ENCODE peak calls at places on chromosome 4, in seven cellular contexts. F is tibial nerve, U is prostate gland, R is hepatocyte, E is cardiac muscle cell, S is upper lobe of right lung, Y is GM12878. L is an unnamed sample.
A peak's percentile ranks its signal among the peaks of the same experiment; 100 is the strongest.

GRCh38 chr4:108342325-108342986 is 173.7 kb upstream of the LEF1 start:
- DNase-seq in E (no peak), F (no peak), U (no peak), R (no peak), Y (no peak), S (no peak), L (no peak)

GRCh38 chr4:3177905-3178304 is 71.1 kb upstream of the MSANTD1 start:
- DNase-seq in S (no peak), U (no peak), F (no peak), Y (no peak), R (no peak), E (no peak), L (no peak)

GRCh38 chr4:144575181-144575580 is 70.8 kb upstream of the HHIP start:
- DNase-seq in E (peak; percentile 36), Y (no peak), R (peak; percentile 15), F (no peak), U (no peak), S (no peak), L (no peak)

GRCh38 chr4:78610546-78611214 is 59.1 kb downstream of the ANXA3 start:
- DNase-seq in Y (no peak), U (no peak), F (no peak), R (no peak), S (no peak), E (no peak), L (no peak)

GRCh38 chr4:2135083-2135482 is 76.0 kb downstream of the NAT8L start:
- DNase-seq in R (peak; percentile 33), S (no peak), U (no peak), E (peak; percentile 11), F (no peak), Y (no peak), L (no peak)

GRCh38 chr4:13584481-13584880 is 40.2 kb upstream of the NKX3-2 start:
- DNase-seq in S (no peak), Y (no peak), F (no peak), R (no peak), U (no peak), E (no peak), L (no peak)

GRCh38 chr4:107444-108429 is 16.6 kb upstream of the ZNF718 start:
- DNase-seq in S (no peak), Y (no peak), E (peak; percentile 16), U (no peak), F (no peak), R (peak; percentile 2), L (no peak)

GRCh38 chr4:48194986-48195773 is 61.1 kb upstream of the TXK start:
- DNase-seq in Y (no peak), S (no peak), R (no peak), F (no peak), U (no peak), E (no peak), L (no peak)

GRCh38 chr4:48905363-48906015 is 1.1 kb downstream of the OCIAD2 start:
- DNase-seq in F (no peak), Y (no peak), U (no peak), S (no peak), R (peak; percentile 71), E (no peak), L (peak; percentile 41)

GRCh38 chr4:7025040-7025602 is 18.1 kb upstream of the TADA2B start:
- DNase-seq in S (no peak), R (no peak), F (no peak), E (no peak), Y (no peak), U (no peak), L (no peak)
- H3K36me3 ChIP-seq in S (peaks cover 51% of the 10 kb centered on the region), R (no peaks in the 10 kb centered on the region), F (peaks cover 88% of the 10 kb centered on the region), E (peaks cover 9% of the 10 kb centered on the region), Y (peaks cover 2% of the 10 kb centered on the region), U (peaks cover under 1% of the 10 kb centered on the region), L (peaks cover 4% of the 10 kb centered on the region)

GRCh38 chr4:76703676-76704075 is 194.3 kb downstream of the SOWAHB start:
- DNase-seq in F (no peak), Y (no peak), E (no peak), U (no peak), S (no peak), R (no peak), L (no peak)
- H3K4me3 ChIP-seq in F (no peak overlapping the region), Y (no peak overlapping the region), E (no peak overlapping the region), U (no peak overlapping the region), S (no peak overlapping the region), R (no peak overlapping the region), L (no peak overlapping the region)

GRCh38 chr4:70687821-70688794 is at the start of gene UTP3:
- DNase-seq in F (peak; percentile 93), S (peak; percentile 97), Y (peak; percentile 95), E (peak; percentile 96), U (peak; percentile 95), R (peak; percentile 98), L (peak; percentile 93)
- TF ChIP-seq CTCF in F (peak; percentile 94), S (peak; percentile 97), Y (peak; percentile 94), E (peak; percentile 95), U (peak; percentile 97), R (peak; percentile 98), L (peak; percentile 95)

DNA sequence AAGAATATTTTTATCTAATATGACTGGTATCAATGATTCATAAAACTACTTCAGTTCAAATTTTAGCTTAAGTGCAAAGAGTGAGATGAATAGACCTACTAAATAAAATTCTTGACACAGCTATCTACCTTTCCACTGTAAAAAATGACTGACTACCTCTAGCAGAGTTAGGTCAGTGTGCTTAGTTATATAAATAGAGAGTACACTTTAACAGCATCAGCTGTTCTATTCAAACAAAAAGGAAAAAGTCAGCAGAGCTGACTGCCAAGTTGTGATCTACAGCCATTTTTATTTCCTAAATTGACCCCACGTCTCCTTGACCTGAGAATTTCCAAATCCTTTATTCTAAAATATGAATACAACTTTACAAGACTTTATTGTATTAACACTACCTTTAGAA is 262.4 kb downstream of the CAMK2D start:
- DNase-seq in R (no peak), Y (no peak), E (no peak), S (no peak), F (no peak), U (no peak), L (no peak)
- H3K36me3 ChIP-seq in R (no peaks in the 10 kb centered on the region), Y (peaks cover 11% of the 10 kb centered on the region), E (peaks cover 2% of the 10 kb centered on the region), S (peaks cover 5% of the 10 kb centered on the region), F (peaks cover 30% of the 10 kb centered on the region), U (no peaks in the 10 kb centered on the region), L (peaks cover 1% of the 10 kb centered on the region)

DNA sequence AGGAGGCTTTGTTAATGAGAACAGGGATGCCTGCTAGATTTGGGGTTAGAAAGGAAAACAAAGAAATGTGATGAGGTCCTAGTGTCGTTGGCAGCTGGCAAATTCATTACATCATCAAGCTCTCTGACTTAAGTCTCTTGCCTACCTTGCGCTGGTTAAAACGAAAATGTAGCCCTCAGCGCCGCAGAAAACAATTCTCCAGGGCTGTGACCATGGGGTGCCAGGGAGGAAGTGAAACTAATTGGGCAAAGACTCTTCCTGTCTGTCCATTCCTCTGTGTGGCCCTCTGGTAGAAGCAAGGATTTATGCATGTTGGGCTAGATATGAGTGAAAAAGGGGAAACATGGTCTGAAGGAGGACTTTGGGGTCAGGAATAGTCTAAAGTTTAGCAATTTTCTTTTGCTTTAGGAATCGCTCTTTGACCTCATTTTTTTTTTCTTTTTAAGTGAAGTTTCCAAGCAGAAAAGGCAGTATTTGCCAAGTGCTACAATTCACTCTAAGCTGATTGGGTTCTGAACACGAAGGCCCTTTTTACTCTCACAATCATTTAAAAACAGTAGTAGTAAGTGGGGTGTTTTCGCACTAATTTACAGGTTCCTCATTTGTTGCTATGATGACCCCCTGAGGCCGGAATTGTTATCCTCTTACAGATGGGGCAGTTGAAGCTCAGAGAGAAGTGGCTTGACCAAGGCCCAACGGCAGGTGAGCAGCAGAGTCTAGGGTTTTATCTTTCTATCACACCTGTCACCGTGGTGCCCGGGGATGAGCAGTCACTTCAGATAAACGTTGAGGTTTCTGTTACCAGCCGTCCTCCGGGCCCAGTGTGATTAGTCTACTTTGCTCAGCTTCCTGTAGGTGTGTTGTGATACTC is 27.3 kb upstream of the CHRNA9 start:
- DNase-seq in S (no peak), F (peak; percentile 20), Y (peak; percentile 84), U (no peak), R (no peak), E (no peak), L (no peak)
- H3K4me3 ChIP-seq in S (no peak overlapping the region), F (no peak overlapping the region), Y (peak overlapping the region; percentile 35), U (no peak overlapping the region), R (no peak overlapping the region), E (no peak overlapping the region), L (no peak overlapping the region)

GRCh38 chr4:158261480-158261879 is 51.2 kb downstream of the TMEM144 start:
- DNase-seq in S (no peak), R (no peak), Y (no peak), E (no peak), F (no peak), U (no peak), L (no peak)

GRCh38 chr4:158254328-158254727 is 44.0 kb downstream of the TMEM144 start:
- DNase-seq in S (no peak), U (no peak), E (no peak), Y (no peak), R (no peak), F (no peak), L (no peak)

GRCh38 chr4:158255727-158256324 is 45.5 kb downstream of the TMEM144 start:
- DNase-seq in S (no peak), U (peak; percentile 9), E (peak; percentile 61), F (peak; percentile 47), R (peak; percentile 64), Y (no peak), L (no peak)

GRCh38 chr4:158259955-158260575 is 49.8 kb downstream of the TMEM144 start:
- DNase-seq in Y (no peak), F (no peak), R (peak; percentile 40), E (peak; percentile 28), U (no peak), S (no peak), L (no peak)
- TF ChIP-seq CTCF in Y (no peak), F (peak; percentile 50), R (peak; percentile 58), E (peak; percentile 36), U (peak; percentile 34), S (peak; percentile 36), L (peak; percentile 21)

DNA sequence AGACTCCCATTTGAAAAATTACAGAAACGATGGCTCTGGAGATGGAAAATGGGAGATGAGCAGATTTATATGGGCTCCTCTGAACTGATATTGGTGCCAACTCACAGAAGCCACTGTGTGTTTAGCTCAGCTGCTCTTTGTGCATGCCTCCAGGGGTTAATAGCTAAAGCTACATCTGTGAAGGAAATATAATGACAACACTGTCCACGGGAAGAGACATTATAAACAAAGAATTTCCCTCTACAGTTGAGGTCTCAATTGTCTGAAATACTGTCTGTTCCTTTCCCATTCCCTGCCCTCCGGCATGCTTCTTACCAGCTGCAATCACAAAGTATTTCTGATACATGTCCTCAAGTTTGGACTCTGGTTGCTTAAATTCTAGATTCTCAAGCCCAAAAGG is 40.4 kb downstream of the PPA2 start:
- DNase-seq in R (no peak), S (no peak), U (no peak), E (no peak), F (no peak), Y (no peak), L (no peak)
- H3K36me3 ChIP-seq in R (no peaks in the 10 kb centered on the region), S (peaks cover 81% of the 10 kb centered on the region), U (no peaks in the 10 kb centered on the region), E (peaks cover 22% of the 10 kb centered on the region), F (peaks cover 80% of the 10 kb centered on the region), Y (peaks cover 18% of the 10 kb centered on the region), L (no peaks in the 10 kb centered on the region)